ENCODE peak calls at places on chromosome 4, in four cellular contexts. One of them, this sample, is unnamed.

GRCh38 chr4:8182858-8183725 is 16.0 kb upstream of the SH3TC1 start:
- DNase-seq in K562: peak; percentile 65
- DNase-seq in GM12878: no peak
- DNase-seq in HepG2: no peak
- DNase-seq in this sample: peak; percentile 85

GRCh38 chr4:125357675-125358074 is 42.9 kb downstream of the FAT4 start:
- DNase-seq in HepG2: no peak
- DNase-seq in K562: no peak
- DNase-seq in GM12878: no peak
- DNase-seq in this sample: no peak

GRCh38 chr4:40264995-40265909 is 68.4 kb downstream of the RHOH start:
- DNase-seq in GM12878: no peak
- DNase-seq in K562: peak; percentile 85
- DNase-seq in HepG2: no peak
- DNase-seq in this sample: no peak

GRCh38 chr4:1851575-1852415 is 4.2 kb downstream of the LETM1 start:
- DNase-seq in GM12878: no peak
- DNase-seq in HepG2: no peak
- DNase-seq in K562: no peak
- DNase-seq in this sample: no peak

GRCh38 chr4:84573335-84573734 is 9.6 kb upstream of the CDS1 start:
- DNase-seq in HepG2: no peak
- DNase-seq in GM12878: no peak
- DNase-seq in K562: no peak
- DNase-seq in this sample: no peak

GRCh38 chr4:64882311-64883086 is 473.2 kb upstream of the TECRL start:
- DNase-seq in GM12878: no peak
- DNase-seq in K562: no peak
- DNase-seq in HepG2: no peak
- DNase-seq in this sample: no peak

GRCh38 chr4:145681956-145682355 is 2.0 kb downstream of the C4orf51 start:
- DNase-seq in HepG2: no peak
- DNase-seq in K562: no peak
- DNase-seq in GM12878: no peak
- DNase-seq in this sample: no peak

GRCh38 chr4:150336676-150337412 is 245.1 kb upstream of the MAB21L2 start:
- DNase-seq in K562: peak; percentile 46
- DNase-seq in HepG2: no peak
- DNase-seq in GM12878: no peak
- DNase-seq in this sample: no peak

GRCh38 chr4:71138007-71138600 is 144.7 kb downstream of the DCK start:
- DNase-seq in K562: no peak
- DNase-seq in GM12878: no peak
- DNase-seq in HepG2: no peak
- DNase-seq in this sample: no peak

GRCh38 chr4:53497446-53498069 is 93.7 kb downstream of the LNX1 start:
- DNase-seq in K562: no peak
- DNase-seq in HepG2: peak; percentile 53
- DNase-seq in GM12878: no peak
- DNase-seq in this sample: no peak

GRCh38 chr4:185359767-185360446 is 35.8 kb downstream of the LRP2BP start:
- DNase-seq in HepG2: no peak
- DNase-seq in K562: peak; percentile 79
- DNase-seq in GM12878: no peak
- DNase-seq in this sample: no peak

GRCh38 chr4:186621959-186622553 is 66.7 kb upstream of the MTNR1A start:
- DNase-seq in HepG2: no peak
- DNase-seq in K562: no peak
- DNase-seq in GM12878: no peak
- DNase-seq in this sample: no peak

GRCh38 chr4:3452376-3452775 is 10.6 kb downstream of the HGFAC start:
- DNase-seq in K562: peak; percentile 65
- DNase-seq in GM12878: no peak
- DNase-seq in HepG2: peak; percentile 74
- DNase-seq in this sample: peak; percentile 39

GRCh38 chr4:104966349-104967033 is 180.2 kb upstream of the TET2 start:
- DNase-seq in HepG2: no peak
- DNase-seq in K562: no peak
- DNase-seq in GM12878: peak; percentile 96
- DNase-seq in this sample: no peak

GRCh38 chr4:158020175-158020574 is 152.7 kb downstream of the GASK1B start:
- DNase-seq in GM12878: no peak
- DNase-seq in HepG2: peak; percentile 92
- DNase-seq in K562: no peak
- DNase-seq in this sample: peak; percentile 53

GRCh38 chr4:25875281-25875745 is 12.5 kb upstream of the SEL1L3 start:
- DNase-seq in GM12878: peak; percentile 59
- DNase-seq in HepG2: no peak
- DNase-seq in K562: no peak
- DNase-seq in this sample: no peak

GRCh38 chr4:76654796-76655195 is 219.8 kb downstream of the SHROOM3 start:
- DNase-seq in K562: no peak
- DNase-seq in HepG2: no peak
- DNase-seq in GM12878: no peak
- DNase-seq in this sample: no peak

GRCh38 chr4:138728566-138728965 is 287.0 kb upstream of the NOCT start:
- DNase-seq in HepG2: no peak
- DNase-seq in GM12878: no peak
- DNase-seq in K562: no peak
- DNase-seq in this sample: no peak

GRCh38 chr4:169723207-169723606 is 34.5 kb downstream of the HPF1 start:
- DNase-seq in HepG2: peak; percentile 25
- DNase-seq in K562: peak; percentile 40
- DNase-seq in GM12878: no peak
- DNase-seq in this sample: no peak

GRCh38 chr4:80027611-80028010 is 45.4 kb downstream of the ANTXR2 start:
- DNase-seq in HepG2: no peak
- DNase-seq in GM12878: no peak
- DNase-seq in K562: no peak
- DNase-seq in this sample: no peak

GRCh38 chr4:25310825-25311210 is 1.8 kb upstream of the ZCCHC4 start:
- DNase-seq in GM12878: no peak
- DNase-seq in K562: no peak
- DNase-seq in HepG2: no peak
- DNase-seq in this sample: no peak

GRCh38 chr4:174119051-174119450 is 164.4 kb downstream of the FBXO8 start:
- DNase-seq in HepG2: no peak
- DNase-seq in GM12878: no peak
- DNase-seq in K562: no peak
- DNase-seq in this sample: peak; percentile 23

GRCh38 chr4:119523399-119523798 is 105.2 kb downstream of the PDE5A start:
- DNase-seq in HepG2: no peak
- DNase-seq in K562: no peak
- DNase-seq in GM12878: no peak
- DNase-seq in this sample: no peak

GRCh38 chr4:36385951-36386561 is 104.6 kb downstream of the DTHD1 start:
- DNase-seq in K562: no peak
- DNase-seq in GM12878: peak; percentile 63
- DNase-seq in HepG2: no peak
- DNase-seq in this sample: no peak

DNA sequence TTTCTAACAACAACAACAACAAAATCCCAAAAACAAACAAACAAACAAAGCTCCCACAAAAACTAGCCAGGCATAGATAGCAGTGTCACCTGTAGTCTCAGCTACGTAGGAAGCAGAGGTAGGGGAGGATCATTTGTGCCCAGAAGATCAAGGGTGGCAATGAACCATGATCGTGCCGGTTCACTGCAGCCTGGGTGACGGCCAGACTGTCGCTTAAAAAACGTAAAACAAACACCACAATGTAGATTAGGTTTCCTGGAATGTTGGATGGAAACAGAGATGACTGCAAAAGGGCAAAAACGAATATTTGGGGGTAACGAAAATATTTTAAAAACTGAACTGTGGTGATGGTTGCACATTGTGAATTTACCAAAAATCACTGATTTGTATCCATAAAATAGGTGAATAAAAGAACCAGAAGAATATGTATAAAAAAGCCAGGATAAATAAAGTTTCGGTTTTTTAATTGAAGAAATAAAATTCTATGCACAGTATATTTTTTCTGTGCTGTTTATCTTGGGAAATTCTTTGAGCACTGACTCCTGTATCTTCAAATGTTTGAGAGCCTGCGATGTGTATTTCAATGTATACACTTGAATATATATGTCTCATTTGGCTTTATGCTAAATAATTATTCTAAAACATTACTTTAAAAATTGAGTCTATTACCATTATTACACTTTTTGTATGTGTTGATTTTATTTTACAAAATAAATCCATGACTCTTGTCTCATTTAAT is 1477.0 kb downstream of the PCDH7 start:
- DNase-seq in K562: no peak
- DNase-seq in HepG2: no peak
- DNase-seq in GM12878: no peak
- DNase-seq in this sample: no peak
- TF ChIP-seq POLR2AphosphoS2 in K562: no peak
- TF ChIP-seq POLR2AphosphoS2 in HepG2: no peak
- TF ChIP-seq POLR2AphosphoS2 in GM12878: no peak
- TF ChIP-seq POLR2AphosphoS2 in this sample: no peak

GRCh38 chr4:168437192-168437938 is 42.9 kb downstream of the DDX60L start:
- DNase-seq in HepG2: no peak
- DNase-seq in K562: no peak
- DNase-seq in GM12878: no peak
- DNase-seq in this sample: no peak

GRCh38 chr4:168432419-168433146 is 47.7 kb downstream of the DDX60L start:
- DNase-seq in HepG2: no peak
- DNase-seq in GM12878: no peak
- DNase-seq in K562: no peak
- DNase-seq in this sample: no peak

GRCh38 chr4:168434993-168435392 is 45.3 kb downstream of the DDX60L start:
- DNase-seq in HepG2: no peak
- DNase-seq in GM12878: no peak
- DNase-seq in K562: no peak
- DNase-seq in this sample: no peak

GRCh38 chr4:168433576-168433975 is 46.7 kb downstream of the DDX60L start:
- DNase-seq in HepG2: no peak
- DNase-seq in K562: no peak
- DNase-seq in GM12878: no peak
- DNase-seq in this sample: no peak
- TF ChIP-seq POLR2AphosphoS2 in HepG2: no peak
- TF ChIP-seq POLR2AphosphoS2 in K562: no peak
- TF ChIP-seq POLR2AphosphoS2 in GM12878: no peak
- TF ChIP-seq POLR2AphosphoS2 in this sample: no peak

GRCh38 chr4:140515423-140515822 is 8.5 kb upstream of the ELMOD2 start:
- DNase-seq in K562: no peak
- DNase-seq in GM12878: no peak
- DNase-seq in HepG2: no peak
- DNase-seq in this sample: no peak
- TF ChIP-seq POLR2AphosphoS2 in K562: no peak
- TF ChIP-seq POLR2AphosphoS2 in GM12878: no peak
- TF ChIP-seq POLR2AphosphoS2 in HepG2: no peak
- TF ChIP-seq POLR2AphosphoS2 in this sample: no peak

DNA sequence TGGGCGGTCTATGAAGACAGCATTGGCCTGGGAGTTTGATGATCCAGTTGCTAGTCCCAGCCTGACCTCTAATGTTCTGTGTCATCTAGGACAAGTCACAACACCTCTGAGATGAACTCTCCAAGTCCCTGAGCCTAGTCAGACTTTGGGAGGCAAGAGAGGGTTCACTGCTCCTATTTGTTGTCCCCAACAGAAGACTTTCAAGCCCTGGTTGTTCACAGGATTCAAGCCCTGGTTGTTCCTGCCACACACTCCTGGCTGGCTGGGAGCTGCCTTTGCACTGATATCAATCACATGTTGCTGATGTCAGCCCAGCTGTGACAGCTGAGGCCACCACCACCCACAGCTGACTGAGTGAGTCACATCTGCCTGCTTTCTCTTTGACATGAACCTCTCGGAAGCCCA is 253.2 kb upstream of the RASGEF1B start:
- DNase-seq in HepG2: peak; percentile 7
- DNase-seq in K562: peak; percentile 75
- DNase-seq in GM12878: peak; percentile 3
- DNase-seq in this sample: no peak
- TF ChIP-seq POLR2AphosphoS2 in HepG2: no peak
- TF ChIP-seq POLR2AphosphoS2 in K562: no peak
- TF ChIP-seq POLR2AphosphoS2 in GM12878: no peak
- TF ChIP-seq POLR2AphosphoS2 in this sample: no peak

DNA sequence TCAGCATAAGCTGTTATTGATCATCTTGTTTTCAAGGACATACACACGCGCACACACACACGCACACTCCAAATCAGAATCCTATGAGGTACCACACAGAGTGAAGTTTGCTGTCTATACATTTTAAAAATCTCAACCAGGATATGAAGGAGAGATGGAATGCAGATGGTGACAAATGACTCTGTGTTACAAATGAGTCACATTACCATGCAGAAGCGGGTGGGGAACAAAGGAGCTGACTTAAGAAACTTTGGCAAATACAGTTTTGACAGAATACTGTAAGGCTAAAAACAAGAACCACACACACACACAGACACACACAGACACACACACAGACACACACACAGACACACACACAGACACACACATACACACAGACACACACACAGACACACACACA is 81.7 kb downstream of the RELL1 start:
- DNase-seq in K562: no peak
- DNase-seq in HepG2: no peak
- DNase-seq in GM12878: no peak
- DNase-seq in this sample: no peak
- TF ChIP-seq POLR2AphosphoS2 in K562: no peak
- TF ChIP-seq POLR2AphosphoS2 in HepG2: no peak
- TF ChIP-seq POLR2AphosphoS2 in GM12878: no peak
- TF ChIP-seq POLR2AphosphoS2 in this sample: no peak

DNA sequence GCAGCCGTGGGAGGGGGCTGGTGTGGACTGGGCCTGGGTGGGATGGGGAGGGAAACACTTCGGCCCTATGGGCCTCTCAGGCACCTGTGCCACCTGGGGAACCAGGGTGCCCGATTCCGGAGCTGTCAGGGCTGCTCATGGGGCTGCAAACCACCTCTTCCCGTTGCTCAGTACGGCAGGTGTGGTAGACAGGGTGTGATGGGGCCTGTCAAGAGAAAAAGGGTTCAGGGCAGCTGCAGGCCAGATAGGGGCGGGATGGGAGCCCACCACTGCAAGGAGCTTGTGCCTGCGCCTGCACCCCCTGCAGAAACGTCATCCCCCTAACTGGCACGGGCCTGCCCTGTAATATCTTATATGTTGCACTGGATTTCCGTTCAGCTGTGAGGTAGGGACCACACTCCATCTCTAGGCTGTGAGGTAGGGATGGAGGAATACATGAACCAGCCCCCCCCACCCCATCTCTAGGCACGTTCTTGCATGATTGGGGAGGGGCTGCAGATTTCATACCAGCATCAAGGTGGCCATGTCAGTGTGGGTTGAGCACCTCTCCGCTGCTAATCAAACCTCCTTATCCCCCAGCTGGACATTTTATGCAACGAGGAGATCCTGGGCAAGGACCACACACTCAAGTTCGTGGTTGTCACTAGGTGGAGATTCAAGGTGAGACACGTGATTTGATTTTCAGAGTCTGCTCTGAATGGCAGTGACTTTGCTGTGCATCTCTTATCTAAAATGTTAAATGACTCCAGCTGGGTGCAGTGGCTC is 59.0 kb downstream of the PCGF3 start:
- DNase-seq in K562: no peak
- DNase-seq in GM12878: no peak
- DNase-seq in HepG2: no peak
- DNase-seq in this sample: no peak
- TF ChIP-seq POLR2AphosphoS2 in K562: peak; percentile 51
- TF ChIP-seq POLR2AphosphoS2 in GM12878: peak; percentile 50
- TF ChIP-seq POLR2AphosphoS2 in HepG2: no peak
- TF ChIP-seq POLR2AphosphoS2 in this sample: no peak

This sample was measured in A549.